ENCODE peak calls at places on chromosome 5, in eight cellular contexts. U, B, C, H, N, L, A and I are unnamed samples.

GRCh38 chr5:52989781-52990530 is 804 bp downstream of the ITGA2 start:
- DNase-seq in A (peak), C (no peak), B (peak), U (peak), H (peak), N (no peak), L (peak), I (peak)

GRCh38 chr5:56711191-56711590 is 104.2 kb upstream of the MAP3K1 start:
- DNase-seq in C (no peak), A (no peak), U (no peak), N (no peak), H (no peak), B (no peak), L (no peak), I (no peak)

GRCh38 chr5:50800410-50800809 is 134.0 kb downstream of the PARP8 start:
- DNase-seq in C (no peak), N (no peak), B (no peak), L (no peak), A (no peak), H (no peak), U (no peak), I (no peak)

GRCh38 chr5:24188196-24188595 is 456.6 kb downstream of the CDH10 start:
- DNase-seq in U (no peak), C (no peak), H (no peak), L (no peak), B (no peak), N (no peak), A (no peak), I (no peak)

GRCh38 chr5:80234311-80234948 is 21.4 kb downstream of the SERINC5 start:
- DNase-seq in U (no peak), H (no peak), N (no peak), A (no peak), L (no peak), C (no peak), B (no peak), I (no peak)

GRCh38 chr5:162187371-162187770 is 119.8 kb downstream of the GABRG2 start:
- DNase-seq in C (no peak), H (no peak), N (no peak), A (no peak), L (no peak), U (no peak), B (no peak), I (no peak)

GRCh38 chr5:1785062-1785461 is 14.6 kb downstream of the MRPL36 start:
- DNase-seq in C (no peak), H (no peak), A (no peak), B (peak), N (no peak), U (no peak), L (no peak), I (peak)

GRCh38 chr5:76269259-76269958 is 133.7 kb upstream of the IQGAP2 start:
- DNase-seq in U (no peak), H (no peak), N (no peak), B (no peak), A (no peak), C (no peak), L (no peak), I (no peak)

GRCh38 chr5:172716796-172717313 is 54.1 kb downstream of the DUSP1 start:
- DNase-seq in C (peak), U (peak), A (peak), B (peak), L (peak), H (peak), N (peak), I (peak)

GRCh38 chr5:142800776-142801494 is 30.8 kb downstream of the ARHGAP26 start:
- DNase-seq in L (no peak), H (no peak), A (no peak), U (no peak), B (no peak), C (no peak), N (no peak), I (no peak)

GRCh38 chr5:159206368-159206767 is 3.0 kb downstream of the RNF145 start:
- DNase-seq in U (no peak), L (no peak), B (no peak), C (no peak), H (peak), N (no peak), A (no peak), I (no peak)
- H3K4me3 ChIP-seq in U (peak), L (no peak), B (no peak), C (peak), H (no peak), N (peak), A (no peak), I (no peak)

DNA sequence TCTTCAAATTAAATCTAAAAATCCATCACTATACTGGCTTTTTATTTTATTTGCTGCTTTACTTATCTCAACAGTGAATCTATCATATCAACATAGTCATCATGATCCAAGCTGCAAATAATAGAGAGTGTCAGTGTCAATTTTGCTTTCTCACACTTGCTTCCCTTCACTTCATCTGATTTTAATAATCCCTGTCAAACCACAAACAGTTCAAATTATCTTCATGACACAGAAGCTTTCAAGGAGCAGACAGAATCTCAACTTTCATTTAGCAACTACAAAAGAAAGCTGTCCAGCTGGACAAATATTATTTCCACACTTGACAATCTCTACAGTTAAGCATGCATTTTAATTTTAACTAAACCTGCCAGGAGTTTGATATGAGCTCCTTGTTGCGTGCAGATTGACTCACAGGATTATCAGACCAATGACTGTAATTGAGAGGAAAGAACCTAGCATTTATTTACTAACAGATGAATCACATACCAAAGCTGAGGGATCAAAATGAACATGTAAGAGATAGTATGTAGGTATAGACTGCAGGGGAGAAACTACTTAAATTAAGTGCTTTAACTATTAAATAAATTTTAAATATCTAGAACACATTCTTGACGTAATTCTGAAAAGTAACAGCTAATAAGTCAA is 56.0 kb downstream of the KIAA0825 start:
- DNase-seq in B (no peak), H (no peak), A (no peak), U (no peak), L (no peak), N (no peak), C (no peak), I (no peak)
- TF ChIP-seq POLR2AphosphoS5 in B (no peak), H (no peak), A (no peak), U (no peak), L (no peak), N (no peak), C (no peak), I (no peak)

DNA sequence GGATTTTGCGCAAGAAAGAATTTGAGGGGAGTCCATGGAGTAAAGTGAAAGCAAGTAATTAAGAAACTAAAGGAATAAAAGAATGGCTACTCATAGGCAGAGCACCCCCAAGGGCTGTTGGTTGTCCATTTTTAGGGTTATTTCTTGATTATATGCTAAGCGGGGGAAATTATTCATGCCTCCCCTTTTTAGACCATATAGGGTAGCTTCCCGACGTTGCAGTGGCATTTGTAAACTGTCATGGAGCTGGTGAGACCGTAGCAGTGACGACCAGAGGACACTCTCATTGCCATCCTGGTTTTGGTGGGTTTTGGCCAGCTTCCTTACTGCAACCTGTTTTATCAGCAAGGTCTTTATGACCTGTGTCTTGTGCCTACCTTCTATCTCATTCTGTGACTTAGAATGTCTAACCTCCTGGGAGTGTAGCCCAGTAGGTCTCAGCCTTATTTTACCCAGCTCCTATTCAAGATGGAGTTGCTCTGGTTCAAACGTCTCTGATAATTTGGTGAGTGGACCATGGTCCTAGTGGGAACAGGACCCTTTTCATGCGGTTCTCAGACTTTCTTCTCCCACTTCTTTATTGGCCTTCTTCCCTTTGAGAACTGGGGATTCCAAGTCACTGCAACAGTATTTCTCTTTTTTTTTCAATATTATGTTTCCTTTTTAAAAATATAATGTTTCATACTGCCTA is 1.3 kb upstream of the ERAP1 start:
- DNase-seq in A (no peak), U (no peak), H (no peak), C (no peak), N (no peak), L (no peak), B (no peak), I (no peak)
- H3K4me3 ChIP-seq in A (no peak), U (peak), H (no peak), C (peak), N (no peak), L (no peak), B (no peak), I (no peak)

GRCh38 chr5:154369682-154370081 is 76.1 kb upstream of the SAP30L start:
- DNase-seq in U (no peak), L (no peak), N (no peak), B (no peak), C (no peak), H (no peak), A (no peak), I (no peak)

GRCh38 chr5:154373729-154374179 is 72.0 kb upstream of the SAP30L start:
- DNase-seq in B (no peak), U (no peak), L (no peak), A (no peak), C (no peak), N (no peak), H (no peak), I (no peak)

GRCh38 chr5:154370119-154370518 is 75.7 kb upstream of the SAP30L start:
- DNase-seq in U (no peak), B (no peak), H (no peak), N (no peak), L (no peak), C (no peak), A (no peak), I (no peak)

GRCh38 chr5:154370730-154371334 is 75.0 kb upstream of the SAP30L start:
- DNase-seq in U (no peak), C (no peak), H (no peak), L (no peak), N (no peak), A (no peak), B (no peak), I (no peak)

GRCh38 chr5:154371687-154372086 is 74.1 kb upstream of the SAP30L start:
- DNase-seq in N (no peak), H (no peak), A (no peak), C (no peak), L (no peak), B (no peak), U (no peak), I (no peak)
- TF ChIP-seq POLR2AphosphoS5 in N (no peak), H (no peak), A (no peak), C (no peak), L (no peak), B (no peak), U (peak), I (peak)

GRCh38 chr5:96142786-96143434 is 181.3 kb upstream of the ELL2 start:
- DNase-seq in U (no peak), A (no peak), H (peak), C (no peak), B (no peak), L (no peak), N (no peak), I (no peak)

GRCh38 chr5:96141749-96142148 is 180.1 kb upstream of the ELL2 start:
- DNase-seq in A (peak), C (no peak), B (no peak), U (no peak), H (no peak), N (peak), L (no peak), I (no peak)

GRCh38 chr5:96140084-96140483 is 178.4 kb upstream of the ELL2 start:
- DNase-seq in H (no peak), A (no peak), L (no peak), B (no peak), C (no peak), U (no peak), N (no peak), I (no peak)

GRCh38 chr5:96142184-96142781 is 180.6 kb upstream of the ELL2 start:
- DNase-seq in B (no peak), N (no peak), U (no peak), H (no peak), L (no peak), A (no peak), C (no peak), I (no peak)

GRCh38 chr5:96140496-96140895 is 178.8 kb upstream of the ELL2 start:
- DNase-seq in C (no peak), U (no peak), A (no peak), L (no peak), N (no peak), H (no peak), B (no peak), I (no peak)
- H3K4me3 ChIP-seq in C (no peak), U (no peak), A (no peak), L (no peak), N (no peak), H (no peak), B (no peak), I (no peak)

GRCh38 chr5:131635755-131636479 is 888 bp upstream of the RAPGEF6 start:
- DNase-seq in A (no peak), U (no peak), H (peak), B (no peak), L (no peak), N (no peak), C (no peak), I (no peak)

GRCh38 chr5:131634666-131634995 is 398 bp downstream of the RAPGEF6 start:
- DNase-seq in N (peak), B (no peak), H (no peak), C (no peak), A (peak), U (peak), L (peak), I (no peak)

GRCh38 chr5:131633830-131634229 is 1.2 kb downstream of the RAPGEF6 start:
- DNase-seq in B (no peak), L (no peak), A (no peak), U (no peak), C (no peak), H (no peak), N (no peak), I (no peak)

GRCh38 chr5:131637694-131638093 is 2.7 kb upstream of the RAPGEF6 start:
- DNase-seq in H (no peak), C (no peak), B (no peak), L (no peak), U (no peak), A (no peak), N (no peak), I (no peak)

GRCh38 chr5:131634996-131635754 is at the start of gene RAPGEF6:
- DNase-seq in L (peak), C (peak), A (peak), N (peak), H (peak), U (peak), B (peak), I (peak)
- TF ChIP-seq POLR2AphosphoS5 in L (peak), C (peak), A (peak), N (peak), H (peak), U (peak), B (peak), I (peak)

GRCh38 chr5:37833990-37834389 is 5.9 kb downstream of the GDNF start:
- DNase-seq in L (no peak), H (no peak), A (no peak), B (no peak), N (no peak), C (no peak), U (no peak), I (no peak)

GRCh38 chr5:37835400-37835973 is 4.4 kb downstream of the GDNF start:
- DNase-seq in A (no peak), C (no peak), H (no peak), B (no peak), L (no peak), N (no peak), U (no peak), I (no peak)

GRCh38 chr5:37837101-37838032 is 2.5 kb downstream of the GDNF start:
- DNase-seq in B (peak), H (peak), A (peak), C (peak), L (peak), N (no peak), U (peak), I (peak)

GRCh38 chr5:37836173-37837100 is 3.4 kb downstream of the GDNF start:
- DNase-seq in A (no peak), H (peak), N (no peak), U (no peak), L (no peak), C (no peak), B (no peak), I (no peak)

GRCh38 chr5:37834542-37835399 is 5.1 kb downstream of the GDNF start:
- DNase-seq in A (no peak), N (no peak), U (no peak), C (no peak), L (no peak), B (no peak), H (no peak), I (peak)
- H3K4me3 ChIP-seq in A (no peak), N (no peak), U (peak), C (peak), L (peak), B (no peak), H (no peak), I (peak)

GRCh38 chr5:3592298-3592697 is 3.3 kb upstream of the IRX1 start:
- DNase-seq in L (no peak), A (no peak), U (no peak), N (no peak), B (no peak), H (no peak), C (no peak), I (no peak)

GRCh38 chr5:3596261-3596825 is 711 bp downstream of the IRX1 start:
- DNase-seq in U (no peak), B (no peak), N (no peak), L (no peak), C (no peak), A (no peak), H (no peak), I (no peak)

GRCh38 chr5:3593771-3594513 is 1.7 kb upstream of the IRX1 start:
- DNase-seq in A (no peak), C (no peak), B (no peak), L (no peak), U (no peak), N (no peak), H (no peak), I (no peak)

GRCh38 chr5:3595102-3595961 is at the start of gene IRX1:
- DNase-seq in B (no peak), H (no peak), N (no peak), L (no peak), C (no peak), A (no peak), U (no peak), I (no peak)

DNA sequence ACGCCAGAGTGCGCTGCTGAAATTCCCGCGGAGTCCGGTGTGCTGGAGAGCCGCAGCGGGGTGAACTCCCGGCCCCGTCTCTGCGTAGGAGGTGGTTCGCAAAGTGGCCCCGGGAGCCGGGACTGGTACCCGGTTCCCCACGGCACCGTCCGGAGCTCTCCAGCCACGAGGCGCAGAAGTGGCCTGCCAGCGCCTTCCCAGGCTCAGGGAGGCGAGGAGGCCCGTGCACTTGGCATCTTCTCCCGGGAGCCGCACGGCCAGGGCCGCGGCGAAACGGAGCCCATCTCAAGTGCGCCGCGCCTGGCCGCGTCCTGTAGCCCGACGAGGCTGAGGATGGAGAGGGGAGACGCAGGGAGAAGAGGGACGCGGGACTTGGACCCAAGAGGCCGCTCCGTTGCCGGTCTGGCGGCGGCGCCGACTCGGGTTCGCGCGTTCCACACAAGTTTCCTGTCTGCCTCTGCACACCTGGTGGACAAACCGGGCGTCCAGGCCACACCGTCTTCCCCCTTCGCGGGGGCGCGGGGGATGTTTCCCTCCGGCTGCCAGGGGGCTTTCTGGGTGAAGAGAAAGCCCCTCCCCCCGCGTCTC is 1.0 kb upstream of the IRX1 start:
- DNase-seq in C (no peak), N (no peak), U (no peak), A (no peak), B (no peak), H (no peak), L (no peak), I (no peak)
- TF ChIP-seq POLR2AphosphoS5 in C (no peak), N (no peak), U (no peak), A (no peak), B (no peak), H (no peak), L (no peak), I (no peak)